ENCODE peak calls at places on chromosomes 13 and 19, in seven cellular contexts. D, Z, S, W, O, N and K are unnamed samples.

GRCh38 chr13:74870865-74871264 is 611.1 kb downstream of the TBC1D4 start:
- DNase-seq in D (peak), W (no peak), N (no peak), S (no peak), Z (no peak), O (peak), K (no peak)

GRCh38 chr19:17829855-17830566 is 8.7 kb upstream of the INSL3 start:
- DNase-seq in N (peak), Z (no peak), W (no peak), D (peak), S (no peak), O (peak), K (no peak)

GRCh38 chr19:12789098-12789903 is 2.0 kb upstream of the JUNB start:
- DNase-seq in S (no peak), W (no peak), O (no peak), Z (no peak), D (peak), N (no peak), K (no peak)

GRCh38 chr13:39148513-39148961 is 110.3 kb downstream of the NHLRC3 start:
- DNase-seq in Z (no peak), O (peak), D (peak), S (no peak), W (no peak), N (no peak), K (no peak)

GRCh38 chr13:99991806-99992242 is 10.2 kb downstream of the ZIC2 start:
- DNase-seq in O (no peak), N (no peak), Z (no peak), W (no peak), S (no peak), D (no peak), K (no peak)

GRCh38 chr19:40750035-40750284 is 317 bp downstream of the ACTMAP start:
- DNase-seq in Z (no peak), D (peak), N (no peak), W (no peak), O (no peak), S (no peak), K (no peak)

GRCh38 chr19:10644351-10645007 is 9.7 kb upstream of the ILF3 start:
- DNase-seq in O (peak), S (peak), W (peak), D (peak), Z (peak), N (peak), K (peak)

GRCh38 chr19:40807147-40808020 is 8.4 kb downstream of the EGLN2 start:
- DNase-seq in W (no peak), S (no peak), N (no peak), O (no peak), D (no peak), Z (no peak), K (no peak)

GRCh38 chr13:59497845-59498244 is 665.9 kb downstream of the DIAPH3 start:
- DNase-seq in W (no peak), S (no peak), N (no peak), Z (no peak), D (no peak), O (no peak), K (no peak)

GRCh38 chr19:58450836-58451357 is 525 bp upstream of the ZNF324B start:
- DNase-seq in D (no peak), Z (no peak), O (no peak), W (no peak), S (no peak), N (no peak), K (no peak)

GRCh38 chr19:42191855-42192254 is 25.6 kb downstream of the DEDD2 start:
- DNase-seq in Z (no peak), O (peak), N (no peak), D (peak), S (no peak), W (no peak), K (no peak)

GRCh38 chr19:35264281-35265125 is 4.3 kb upstream of the USF2 start:
- DNase-seq in Z (no peak), N (no peak), D (no peak), W (peak), O (no peak), S (no peak), K (peak)

GRCh38 chr13:48446454-48446853 is 33.5 kb upstream of the LPAR6 start:
- DNase-seq in Z (no peak), D (peak), O (peak), S (peak), W (no peak), N (no peak), K (no peak)